ENCODE peak calls at places on chromosome 4, in four cellular contexts. H is K562, A is HepG2, L is GM12878. I is an unnamed sample.

GRCh38 chr4:173746424-173746823 is 216.4 kb upstream of the HAND2 start:
- DNase-seq in L (no peak), A (no peak), H (no peak), I (no peak)

GRCh38 chr4:175273995-175274753 is 356.0 kb downstream of the ADAM29 start:
- DNase-seq in H (no peak), L (no peak), A (no peak), I (no peak)

GRCh38 chr4:159051245-159052071 is 51.4 kb upstream of the RAPGEF2 start:
- DNase-seq in L (peak), H (no peak), A (no peak), I (no peak)

GRCh38 chr4:150140774-150141400 is 62.6 kb downstream of the DCLK2 start:
- DNase-seq in L (no peak), H (no peak), A (no peak), I (no peak)

GRCh38 chr4:107853444-107854325 is 29.0 kb downstream of the SGMS2 start:
- DNase-seq in L (no peak), H (no peak), A (no peak), I (no peak)

GRCh38 chr4:23717528-23718248 is 172.2 kb downstream of the PPARGC1A start:
- DNase-seq in L (no peak), A (peak), H (peak), I (peak)

GRCh38 chr4:159447296-159447695 is 344.4 kb downstream of the RAPGEF2 start:
- DNase-seq in L (no peak), A (no peak), H (no peak), I (no peak)

GRCh38 chr4:30269850-30270249 is 450.3 kb upstream of the PCDH7 start:
- DNase-seq in A (no peak), H (no peak), L (no peak), I (no peak)

GRCh38 chr4:46931981-46932380 is 22.9 kb upstream of the COX7B2 start:
- DNase-seq in H (no peak), A (peak), L (peak), I (peak)

GRCh38 chr4:94621491-94622080 is 136.2 kb upstream of the BMPR1B start:
- DNase-seq in H (peak), A (peak), L (no peak), I (peak)

GRCh38 chr4:1191621-1192020 is 19.2 kb upstream of the SPON2 start:
- DNase-seq in L (no peak), H (no peak), A (no peak), I (no peak)

GRCh38 chr4:78155616-78156105 is 98.5 kb downstream of the FRAS1 start:
- DNase-seq in H (no peak), L (no peak), A (peak), I (no peak)

GRCh38 chr4:7266525-7267292 is 74.4 kb downstream of the SORCS2 start:
- DNase-seq in H (no peak), A (no peak), L (no peak), I (no peak)

GRCh38 chr4:45004847-45005565 is 278.6 kb upstream of the GNPDA2 start:
- DNase-seq in H (no peak), A (no peak), L (no peak), I (no peak)

GRCh38 chr4:142550955-142551354 is 295.1 kb downstream of the INPP4B start:
- DNase-seq in A (no peak), L (no peak), H (no peak), I (no peak)

GRCh38 chr4:141645611-141646340 is 9.4 kb downstream of the IL15 start:
- DNase-seq in L (no peak), A (no peak), H (no peak), I (no peak)

GRCh38 chr4:105715692-105716278 is 7.2 kb downstream of the GSTCD start:
- DNase-seq in H (peak), A (peak), L (no peak), I (peak)

GRCh38 chr4:153759407-153760226 is at the start of gene RNF175:
- DNase-seq in L (no peak), A (no peak), H (no peak), I (no peak)

GRCh38 chr4:79413486-79413885 is 5.5 kb upstream of the GK2 start:
- DNase-seq in H (no peak), L (no peak), A (no peak), I (no peak)

GRCh38 chr4:7498406-7499200 is 63.9 kb upstream of the PSAPL1 start:
- DNase-seq in L (no peak), H (no peak), A (no peak), I (no peak)

GRCh38 chr4:7276538-7276937 is 84.2 kb downstream of the SORCS2 start:
- DNase-seq in L (no peak), H (no peak), A (no peak), I (no peak)

GRCh38 chr4:123846627-123847026 is 450.0 kb downstream of the SPRY1 start:
- DNase-seq in L (no peak), H (no peak), A (no peak), I (no peak)

GRCh38 chr4:61211781-61212180 is 11.7 kb downstream of the ADGRL3 start:
- DNase-seq in H (no peak), L (no peak), A (no peak), I (no peak)

GRCh38 chr4:116070283-116070682 is 956.9 kb upstream of the NDST4 start:
- DNase-seq in H (no peak), L (no peak), A (no peak), I (no peak)

GRCh38 chr4:3321295-3321889 is 28.6 kb downstream of the RGS12 start:
- DNase-seq in L (no peak), A (no peak), H (no peak), I (no peak)

GRCh38 chr4:79922011-79922410 is 151.0 kb downstream of the ANTXR2 start:
- DNase-seq in H (no peak), A (no peak), L (no peak), I (no peak)

GRCh38 chr4:34105311-34105710 is 2139.0 kb downstream of the ARAP2 start:
- DNase-seq in A (no peak), L (no peak), H (no peak), I (no peak)

GRCh38 chr4:83490876-83491450 is 6.1 kb upstream of the ABRAXAS1 start:
- DNase-seq in H (peak), L (no peak), A (peak), I (peak)

GRCh38 chr4:173243917-173244658 is 75.5 kb downstream of the GALNT7 start:
- DNase-seq in A (no peak), H (no peak), L (no peak), I (no peak)

GRCh38 chr4:165481458-165481857 is 102.7 kb downstream of the CPE start:
- DNase-seq in H (no peak), L (no peak), A (no peak), I (no peak)

DNA sequence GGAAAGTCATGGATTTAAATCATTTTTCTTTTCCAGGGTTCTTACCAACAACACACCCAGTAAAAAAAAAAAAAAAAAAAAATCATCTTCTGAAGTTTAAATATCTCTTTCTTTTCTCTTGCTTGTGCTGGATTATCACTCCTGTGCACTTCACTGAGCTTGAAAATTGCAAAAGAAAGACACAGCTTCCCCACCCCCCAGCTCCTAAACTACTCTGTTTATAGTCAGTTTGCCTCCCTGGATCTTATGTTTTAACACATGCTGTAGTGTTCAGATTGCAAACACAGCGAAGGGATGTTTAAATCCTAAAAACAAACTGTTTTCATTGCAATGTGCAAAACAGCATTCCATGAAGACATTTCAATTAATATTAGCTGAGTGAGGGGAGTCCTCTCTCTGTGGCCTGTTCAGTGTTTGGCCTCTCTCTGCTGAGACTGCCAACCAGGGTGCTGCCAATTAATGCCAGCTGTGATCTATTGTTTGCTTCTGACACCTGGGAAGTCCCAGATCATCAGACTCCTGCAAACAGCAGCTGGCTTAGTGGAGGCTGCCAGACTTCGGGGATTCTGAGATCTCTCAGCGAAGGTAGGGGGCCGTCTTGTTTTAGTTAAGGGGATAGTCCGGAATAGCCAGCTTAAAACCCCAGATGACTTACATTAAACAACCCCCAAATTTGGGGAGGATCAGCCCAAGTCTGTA is 171.2 kb upstream of the PITX2 start:
- DNase-seq in A (no peak), L (no peak), H (no peak), I (no peak)
- TF ChIP-seq BHLHE40 in A (no peak), L (no peak), H (no peak), I (no peak)

DNA sequence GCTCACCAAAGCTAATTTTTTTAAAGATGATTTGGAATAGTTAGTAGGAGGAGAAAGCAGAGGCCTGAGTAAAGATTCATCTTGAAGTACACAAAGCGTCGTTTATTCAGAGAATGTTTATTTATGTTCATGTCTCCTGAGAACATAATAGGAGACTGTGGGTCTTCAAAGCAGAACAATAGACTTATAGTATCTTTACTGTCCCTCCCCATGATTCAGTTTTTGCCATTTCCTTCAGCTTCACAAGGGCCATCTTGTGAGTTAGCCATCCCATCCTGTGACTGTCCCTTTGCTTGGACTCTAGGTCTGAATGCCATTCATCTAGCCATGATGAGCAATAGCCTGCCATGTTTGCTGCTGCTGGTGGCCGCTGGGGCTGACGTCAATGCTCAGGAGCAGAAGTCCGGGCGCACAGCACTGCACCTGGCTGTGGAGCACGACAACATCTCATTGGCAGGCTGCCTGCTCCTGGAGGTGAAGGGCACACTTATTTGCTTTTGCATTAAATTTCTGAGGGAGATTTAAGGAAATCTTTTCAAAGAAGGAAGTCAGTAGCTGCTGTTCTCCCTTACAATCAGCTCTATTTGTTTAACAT is 105.8 kb downstream of the NFKB1 start:
- DNase-seq in H (no peak), L (no peak), A (no peak), I (no peak)
- TF ChIP-seq TARDBP in H (no peak), L (no peak), A (no peak), I (no peak)

DNA sequence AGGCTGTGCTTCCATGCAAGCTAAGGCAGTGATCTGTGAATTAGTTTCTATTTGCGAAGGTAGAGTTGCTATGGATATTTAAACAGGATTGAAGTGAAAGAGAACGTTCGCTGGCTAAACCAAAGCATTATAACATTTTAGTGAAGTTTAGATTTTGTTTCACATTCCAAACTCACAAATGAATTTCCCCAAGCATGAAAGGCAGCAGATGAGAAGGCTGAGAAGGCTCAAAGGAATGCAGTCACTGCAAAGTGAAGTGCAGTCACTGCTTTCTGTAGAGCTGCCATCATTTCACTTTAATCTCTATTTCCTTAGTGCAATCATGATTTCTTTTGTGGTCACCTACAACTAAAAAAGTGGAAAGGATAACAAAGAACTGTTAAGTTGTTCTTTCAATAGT is 334.7 kb upstream of the NR3C2 start:
- DNase-seq in H (no peak), L (no peak), A (no peak), I (no peak)
- TF ChIP-seq BHLHE40 in H (no peak), L (no peak), A (no peak), I (no peak)

GRCh38 chr4:168667936-168668335 is 171.1 kb downstream of the PALLD start:
- DNase-seq in H (no peak), L (no peak), A (no peak), I (no peak)
- TF ChIP-seq TARDBP in H (no peak), L (no peak), A (no peak), I (no peak)

GRCh38 chr4:184443318-184443717 is 31.0 kb downstream of the IRF2 start:
- DNase-seq in A (no peak), H (no peak), L (no peak), I (no peak)

GRCh38 chr4:184441461-184442392 is 32.6 kb downstream of the IRF2 start:
- DNase-seq in H (no peak), L (no peak), A (no peak), I (no peak)

GRCh38 chr4:184446132-184446531 is 28.2 kb downstream of the IRF2 start:
- DNase-seq in A (no peak), H (no peak), L (no peak), I (no peak)

GRCh38 chr4:184444953-184445309 is 29.4 kb downstream of the IRF2 start:
- DNase-seq in H (no peak), L (peak), A (no peak), I (no peak)

GRCh38 chr4:184444215-184444952 is 30.0 kb downstream of the IRF2 start:
- DNase-seq in H (no peak), L (no peak), A (no peak), I (no peak)
- TF ChIP-seq BHLHE40 in H (no peak), L (no peak), A (no peak), I (no peak)

GRCh38 chr4:121256346-121256745 is 92.2 kb upstream of the TNIP3 start:
- DNase-seq in A (no peak), H (no peak), L (peak), I (no peak)

GRCh38 chr4:121256887-121257426 is 92.8 kb upstream of the TNIP3 start:
- DNase-seq in A (no peak), L (no peak), H (no peak), I (no peak)

GRCh38 chr4:121252224-121252806 is 88.2 kb upstream of the TNIP3 start:
- DNase-seq in H (peak), L (no peak), A (peak), I (peak)

GRCh38 chr4:121253961-121254360 is 89.8 kb upstream of the TNIP3 start:
- DNase-seq in L (no peak), H (no peak), A (no peak), I (no peak)
- TF ChIP-seq TARDBP in L (no peak), H (no peak), A (no peak), I (no peak)

GRCh38 chr4:5398056-5398455 is 310.3 kb downstream of the EVC2 start:
- DNase-seq in H (no peak), L (no peak), A (no peak), I (no peak)

GRCh38 chr4:5391492-5391891 is 316.9 kb downstream of the EVC2 start:
- DNase-seq in A (no peak), L (no peak), H (no peak), I (no peak)

GRCh38 chr4:5399790-5400421 is 308.5 kb downstream of the EVC2 start:
- DNase-seq in H (peak), L (no peak), A (peak), I (peak)

DNA sequence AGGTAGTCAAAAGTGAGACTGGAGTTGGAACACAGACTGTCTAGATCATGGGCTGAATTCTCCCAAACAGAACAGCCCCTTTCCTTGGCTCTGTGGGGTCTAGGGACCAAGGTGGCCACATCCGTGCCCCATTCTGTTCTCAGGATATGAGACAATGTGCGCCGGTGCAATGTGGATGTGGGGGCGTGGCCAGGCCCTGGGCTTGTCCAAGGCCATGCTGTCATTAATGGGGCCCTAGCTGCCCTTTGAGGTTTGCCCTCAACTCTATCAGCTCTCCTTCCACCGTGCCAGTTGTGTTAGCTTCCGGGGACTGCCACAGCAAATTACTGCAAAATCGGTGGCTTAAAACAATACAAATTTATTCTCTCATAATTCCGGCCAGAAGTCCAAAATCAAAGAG is 312.6 kb downstream of the EVC2 start:
- DNase-seq in H (no peak), L (no peak), A (no peak), I (no peak)
- TF ChIP-seq BHLHE40 in H (no peak), L (no peak), A (no peak), I (no peak)

DNA sequence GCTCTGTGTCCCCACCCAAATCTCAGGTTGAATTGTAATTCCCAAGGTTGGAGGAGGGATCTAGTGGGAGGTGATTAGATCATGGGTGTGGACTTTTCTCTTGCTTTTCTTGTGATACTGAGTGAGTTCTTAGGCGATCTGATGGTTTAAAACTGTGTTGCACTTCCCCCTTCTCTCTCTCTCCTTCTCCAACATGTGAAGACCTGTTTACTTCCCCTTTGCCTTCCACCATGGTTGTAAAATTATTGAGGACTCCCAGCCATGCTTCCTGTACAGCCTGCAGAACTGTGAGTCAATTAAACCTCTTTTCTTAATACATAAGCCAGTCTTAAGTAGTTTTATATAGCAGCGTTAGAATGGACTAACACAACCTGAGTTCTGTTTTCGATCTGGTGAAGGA is 738.2 kb downstream of the ARAP2 start:
- DNase-seq in A (no peak), L (no peak), H (no peak), I (no peak)
- TF ChIP-seq TARDBP in A (no peak), L (no peak), H (no peak), I (no peak)

GRCh38 chr4:185113340-185113739 is 29.7 kb upstream of the SLC25A4 start:
- DNase-seq in A (no peak), L (no peak), H (no peak), I (no peak)
- TF ChIP-seq BHLHE40 in A (no peak), L (no peak), H (no peak), I (no peak)